ENCODE peak calls at places on chromosomes 12 and 14, in seven cellular contexts. R, X, A, I, M, V and Q are unnamed samples.

GRCh38 chr12:107126688-107127481 is 33.5 kb upstream of the CRY1 start:
- DNase-seq in V (peak), I (no peak), X (no peak), A (no peak), M (no peak), R (no peak), Q (no peak)

GRCh38 chr12:33472299-33472698 is 32.7 kb upstream of the SYT10 start:
- DNase-seq in I (no peak), V (no peak), R (no peak), M (no peak), X (no peak), A (no peak), Q (no peak)

GRCh38 chr14:62373889-62374394 is 611.7 kb downstream of the SNAPC1 start:
- DNase-seq in I (no peak), V (no peak), R (no peak), X (no peak), A (no peak), M (no peak), Q (no peak)

GRCh38 chr12:103387385-103387784 is 108.4 kb downstream of the C12orf42 start:
- DNase-seq in R (no peak), I (no peak), V (no peak), A (no peak), X (no peak), M (no peak), Q (no peak)

GRCh38 chr12:1840561-1840960 is 20.2 kb downstream of the LRTM2 start:
- DNase-seq in M (no peak), X (no peak), I (no peak), V (no peak), R (no peak), A (no peak), Q (no peak)

GRCh38 chr14:36662258-36662542 is 540 bp downstream of the PAX9 start:
- DNase-seq in R (no peak), X (no peak), V (no peak), M (no peak), A (no peak), I (no peak), Q (no peak)

GRCh38 chr12:111368291-111368683 is 608 bp downstream of the PHETA1 start:
- DNase-seq in A (peak), I (peak), R (no peak), X (peak), M (no peak), V (peak), Q (no peak)

GRCh38 chr14:93115920-93116675 is at the start of gene ITPK1:
- DNase-seq in I (peak), A (peak), R (peak), M (peak), V (peak), X (peak), Q (peak)

GRCh38 chr12:66665416-66665815 is 13.5 kb downstream of the GRIP1 start:
- DNase-seq in A (no peak), I (no peak), M (no peak), V (no peak), X (no peak), R (no peak), Q (no peak)

GRCh38 chr14:104735830-104736642 is 12.0 kb downstream of the ADSS1 start:
- DNase-seq in A (peak), M (peak), V (peak), X (no peak), I (no peak), R (no peak), Q (no peak)

GRCh38 chr12:12807970-12808702 is 5.0 kb upstream of the DDX47 start:
- DNase-seq in I (peak), V (peak), A (peak), M (peak), X (no peak), R (no peak), Q (no peak)

GRCh38 chr14:85934123-85934885 is 404.4 kb downstream of the FLRT2 start:
- DNase-seq in A (peak), M (peak), I (peak), R (peak), X (no peak), V (peak), Q (no peak)

GRCh38 chr12:97452230-97452629 is 10.4 kb upstream of the RMST start:
- DNase-seq in R (no peak), M (no peak), I (peak), V (no peak), X (no peak), A (no peak), Q (no peak)